ENCODE peak calls at places on chromosomes 13 and 19, in seven cellular contexts. V is K562; R is substantia nigra; X is NCI-H510A treated with DMSO at 0.1 percent for 48 hours; B is stimulated activated CD4-positive, alpha-beta T cell treated with anti-CD3 and anti-CD28 coated beads, TNF-alpha, amount 100 ng/mL, for 48 hours; G is HTR-8/SVneo; D is LHCN-M2. Q is an unnamed sample.

GRCh38 chr13:45108716-45109706 is 11.3 kb upstream of the GTF2F2 start:
- DNase-seq in V (peak), R (no peak), X (no peak), B (no peak), G (no peak), D (peak), Q (no peak)

GRCh38 chr19:17944301-17944700 is 11.5 kb downstream of the CCDC124 start:
- DNase-seq in V (no peak), R (no peak), X (no peak), B (no peak), G (no peak), D (peak), Q (peak)

GRCh38 chr13:24348797-24349515 is 39.6 kb downstream of the C1QTNF9 start:
- DNase-seq in V (no peak), R (no peak), X (peak), B (no peak), G (no peak), D (no peak), Q (no peak)

GRCh38 chr19:3712663-3713531 is 4.7 kb downstream of the TJP3 start:
- DNase-seq in V (no peak), R (no peak), X (no peak), B (no peak), G (no peak), D (no peak), Q (no peak)

GRCh38 chr19:41541990-41542584 is 33.9 kb upstream of the CEACAM21 start:
- DNase-seq in V (peak), R (no peak), X (peak), B (peak), G (peak), D (peak), Q (no peak)

GRCh38 chr13:88288326-88288725 is 617.2 kb downstream of the SLITRK5 start:
- DNase-seq in V (no peak), R (no peak), X (no peak), B (no peak), G (no peak), D (no peak), Q (no peak)

GRCh38 chr19:50460161-50460765 is 16.0 kb upstream of the EMC10 start:
- DNase-seq in V (no peak), R (no peak), X (no peak), B (peak), G (peak), D (peak), Q (no peak)

GRCh38 chr13:99053636-99054233 is 75.9 kb upstream of the DOCK9 start:
- DNase-seq in V (peak), R (no peak), X (no peak), B (no peak), G (no peak), D (no peak), Q (no peak)

GRCh38 chr13:82803341-82803740 is 1078.9 kb downstream of the SLITRK1 start:
- DNase-seq in V (no peak), R (no peak), X (no peak), B (no peak), G (no peak), D (peak), Q (no peak)